ENCODE peak calls at places on chromosomes 12 and 14, in eight cellular contexts. U is CD8-positive, alpha-beta T cell; S is mesendoderm; R is stomach; A is CD4-positive, alpha-beta T cell; K is sigmoid colon; C is CD8-positive, alpha-beta memory T cell; T is endothelial cell of umbilical vein. Q is an unnamed sample.

GRCh38 chr12:74021937-74022336 is 515.7 kb upstream of the ATXN7L3B start:
- DNase-seq in U (no peak), S (peak), R (peak), A (no peak), K (no peak), C (no peak), T (peak), Q (peak)

GRCh38 chr14:98477935-98478334 is 794.1 kb downstream of the BCL11B start:
- DNase-seq in U (no peak), S (no peak), R (no peak), A (no peak), K (no peak), C (no peak), T (no peak), Q (no peak)

GRCh38 chr12:87845995-87846483 is 183.2 kb downstream of the C12orf50 start:
- DNase-seq in U (no peak), S (peak), R (no peak), A (no peak), K (no peak), C (no peak), T (no peak), Q (no peak)

GRCh38 chr14:96852823-96853422 is 55.7 kb downstream of the VRK1 start:
- DNase-seq in U (no peak), S (peak), R (no peak), A (no peak), K (no peak), C (no peak), T (peak), Q (no peak)

GRCh38 chr12:56808954-56809353 is 45.8 kb downstream of the HSD17B6 start:
- DNase-seq in U (no peak), S (peak), R (no peak), A (no peak), K (no peak), C (no peak), T (no peak), Q (no peak)

GRCh38 chr12:28568709-28569108 is 378.5 kb downstream of the CCDC91 start:
- DNase-seq in U (no peak), S (no peak), R (no peak), A (no peak), K (no peak), C (no peak), T (no peak), Q (no peak)

GRCh38 chr14:59358105-59358504 is 107.1 kb downstream of the GPR135 start:
- DNase-seq in U (no peak), S (peak), R (no peak), A (no peak), K (peak), C (no peak), T (no peak), Q (peak)

GRCh38 chr14:104157303-104157928 is 19.0 kb downstream of the KIF26A start:
- DNase-seq in U (no peak), S (no peak), R (no peak), A (no peak), K (no peak), C (no peak), T (no peak), Q (no peak)

GRCh38 chr14:64461221-64461620 is 4.1 kb upstream of the AKAP5 start:
- DNase-seq in U (no peak), S (no peak), R (no peak), A (no peak), K (no peak), C (no peak), T (no peak), Q (no peak)

GRCh38 chr12:95623554-95624170 is 72.4 kb upstream of the USP44 start:
- DNase-seq in U (no peak), S (peak), R (peak), A (no peak), K (no peak), C (peak), T (peak), Q (no peak)

GRCh38 chr12:30440826-30441602 is 254.7 kb downstream of the IPO8 start:
- DNase-seq in U (no peak), S (peak), R (no peak), A (no peak), K (no peak), C (no peak), T (peak), Q (no peak)

GRCh38 chr12:132554857-132555630 is 55.3 kb downstream of the LRCOL1 start:
- DNase-seq in U (no peak), S (peak), R (no peak), A (no peak), K (no peak), C (no peak), T (no peak), Q (no peak)

GRCh38 chr14:29796853-29797252 is 130.8 kb downstream of the PRKD1 start:
- DNase-seq in U (no peak), S (no peak), R (no peak), A (no peak), K (no peak), C (no peak), T (no peak), Q (no peak)

GRCh38 chr12:71846322-71846940 is 6.9 kb downstream of the TBC1D15 start:
- DNase-seq in U (no peak), S (peak), R (no peak), A (no peak), K (no peak), C (no peak), T (peak), Q (no peak)

GRCh38 chr14:69873877-69874780 is 5.1 kb upstream of the SMOC1 start:
- DNase-seq in U (no peak), S (no peak), R (no peak), A (no peak), K (no peak), C (no peak), T (no peak), Q (peak)

DNA sequence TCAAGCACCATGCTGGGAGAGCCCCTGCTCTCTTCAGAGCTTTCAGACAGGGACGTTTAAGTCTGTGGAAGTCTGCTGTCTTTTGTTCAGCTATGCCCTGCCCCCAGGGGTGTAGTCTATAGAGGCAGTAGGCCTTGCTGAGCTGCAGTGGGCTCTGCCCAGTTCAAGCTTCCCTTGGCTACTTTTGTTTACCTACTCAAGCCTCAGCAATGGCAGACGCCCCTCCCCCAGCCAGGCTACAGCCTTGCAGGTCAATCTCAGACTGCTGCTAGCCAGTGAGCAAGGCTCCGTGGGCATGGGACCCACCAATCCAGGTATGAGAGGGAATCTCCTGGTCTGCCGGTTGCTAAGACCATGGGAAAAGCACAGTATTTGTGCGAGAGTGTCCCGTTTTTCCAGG is 37.4 kb upstream of the C12orf71 start:
- DNase-seq in U (no peak), S (no peak), R (no peak), A (no peak), K (no peak), C (no peak), T (no peak), Q (no peak)
- H3K27ac ChIP-seq in U (no peak), S (no peak), R (no peak), A (no peak), K (no peak), C (no peak), T (no peak), Q (no peak)

GRCh38 chr14:101367421-101368261 is 193.7 kb upstream of the DIO3 start:
- DNase-seq in U (no peak), S (no peak), R (no peak), A (no peak), K (peak), C (no peak), T (no peak), Q (no peak)

GRCh38 chr14:101369194-101369915 is 191.9 kb upstream of the DIO3 start:
- DNase-seq in U (no peak), S (no peak), R (no peak), A (no peak), K (peak), C (no peak), T (no peak), Q (no peak)

GRCh38 chr14:101370593-101371569 is 190.4 kb upstream of the DIO3 start:
- DNase-seq in U (no peak), S (no peak), R (no peak), A (no peak), K (no peak), C (no peak), T (no peak), Q (no peak)

GRCh38 chr14:101369916-101370592 is 191.2 kb upstream of the DIO3 start:
- DNase-seq in U (no peak), S (no peak), R (no peak), A (no peak), K (no peak), C (no peak), T (no peak), Q (no peak)

DNA sequence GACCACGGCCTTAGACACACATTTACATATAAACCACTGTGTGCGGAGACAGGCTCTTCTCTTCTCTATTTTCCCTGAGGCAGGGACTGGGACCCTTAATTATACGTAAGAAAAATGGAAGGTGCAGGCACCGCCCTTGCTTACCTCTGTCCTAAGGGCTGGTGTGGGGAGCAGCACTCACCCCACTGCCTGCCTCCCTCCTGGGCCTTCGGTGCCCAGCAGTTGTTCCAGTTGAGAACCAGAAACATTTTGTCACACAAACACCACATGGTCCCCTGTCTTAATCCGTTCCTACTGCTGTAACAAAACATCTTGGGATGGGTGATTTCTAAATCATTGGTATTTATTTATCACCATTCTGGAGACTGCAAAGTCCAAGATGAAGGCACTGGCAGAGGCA is 192.7 kb upstream of the DIO3 start:
- DNase-seq in U (no peak), S (no peak), R (no peak), A (no peak), K (peak), C (no peak), T (no peak), Q (no peak)
- H3K27ac ChIP-seq in U (no peak), S (no peak), R (no peak), A (no peak), K (no peak), C (no peak), T (no peak), Q (no peak)

GRCh38 chr12:69510176-69510827 is 40.1 kb downstream of the FRS2 start:
- DNase-seq in U (no peak), S (no peak), R (peak), A (no peak), K (no peak), C (no peak), T (no peak), Q (no peak)

GRCh38 chr12:69511870-69512269 is 41.7 kb downstream of the FRS2 start:
- DNase-seq in U (no peak), S (no peak), R (no peak), A (no peak), K (no peak), C (no peak), T (no peak), Q (no peak)

GRCh38 chr12:69511469-69511868 is 41.3 kb downstream of the FRS2 start:
- DNase-seq in U (no peak), S (no peak), R (no peak), A (no peak), K (no peak), C (no peak), T (no peak), Q (no peak)

GRCh38 chr12:69509308-69509736 is 39.1 kb downstream of the FRS2 start:
- DNase-seq in U (no peak), S (peak), R (no peak), A (no peak), K (no peak), C (no peak), T (peak), Q (no peak)

GRCh38 chr12:69511016-69511415 is 40.8 kb downstream of the FRS2 start:
- DNase-seq in U (no peak), S (no peak), R (no peak), A (no peak), K (no peak), C (no peak), T (no peak), Q (no peak)
- H3K27ac ChIP-seq in U (no peak), S (no peak), R (no peak), A (no peak), K (no peak), C (no peak), T (no peak), Q (no peak)

DNA sequence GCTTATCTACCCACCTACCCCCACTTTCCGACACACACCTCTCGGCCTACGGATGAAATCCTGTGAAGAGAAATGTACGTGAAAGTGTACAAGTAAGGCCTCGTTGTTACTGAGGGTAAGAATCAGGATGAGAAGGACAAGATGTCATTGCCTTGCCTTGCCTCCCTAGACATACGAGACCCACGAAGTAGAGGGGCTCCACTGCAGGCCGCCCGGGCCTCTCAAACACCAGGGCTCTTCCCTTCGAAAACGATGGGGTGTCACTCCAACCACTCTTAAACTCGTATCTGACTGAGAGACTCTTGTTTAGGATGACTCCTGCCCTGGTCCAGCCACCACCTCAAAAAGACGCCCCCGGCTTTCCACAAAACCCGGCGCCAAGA is 499 bp downstream of the RACGAP1 start:
- DNase-seq in U (no peak), S (no peak), R (no peak), A (no peak), K (no peak), C (no peak), T (peak), Q (no peak)
- H3K27ac ChIP-seq in U (peak), S (peak), R (peak), A (peak), K (peak), C (peak), T (peak), Q (no peak)

GRCh38 chr14:74587363-74587707 is 24.7 kb downstream of the LTBP2 start:
- DNase-seq in U (no peak), S (no peak), R (no peak), A (no peak), K (no peak), C (no peak), T (no peak), Q (no peak)
- H3K27ac ChIP-seq in U (no peak), S (no peak), R (no peak), A (no peak), K (no peak), C (no peak), T (no peak), Q (no peak)

DNA sequence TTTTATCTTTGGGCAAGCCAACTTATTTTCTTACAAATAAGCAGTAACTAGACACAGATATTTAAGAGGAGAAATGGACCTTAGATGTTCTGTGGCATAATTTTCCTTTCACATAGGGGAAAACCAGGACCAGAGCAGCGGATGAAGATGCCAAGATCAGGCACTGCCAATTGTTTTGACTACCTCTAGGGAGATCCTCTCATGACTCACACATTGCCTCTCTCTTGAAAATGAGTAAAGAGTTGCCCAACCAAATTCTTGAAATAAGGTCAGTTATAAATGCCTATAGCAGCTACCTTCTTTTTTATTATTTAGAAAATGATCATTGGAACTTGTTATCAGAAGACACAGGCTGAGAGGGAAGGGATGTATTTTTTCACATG is 263.4 kb upstream of the PLEKHG7 start:
- DNase-seq in U (no peak), S (no peak), R (no peak), A (no peak), K (no peak), C (no peak), T (no peak), Q (peak)
- H3K27ac ChIP-seq in U (no peak), S (no peak), R (no peak), A (no peak), K (peak), C (no peak), T (no peak), Q (peak)